ENCODE peak calls at places on chromosomes 4 and X, in five cellular contexts. W is EH, E is hippocampal formation, G is ELR, L is GM19239. B is an unnamed sample.

GRCh38 chr4:3423952-3424351 is 17.8 kb upstream of the HGFAC start:
- DNase-seq in W (no peak), E (no peak), G (no peak), L (no peak), B (no peak)

GRCh38 chrX:124005220-124005619 is 43.7 kb downstream of the STAG2 start:
- DNase-seq in W (no peak), E (no peak), G (no peak), L (no peak), B (no peak)

GRCh38 chr4:176920694-176921093 is 128.0 kb upstream of the VEGFC start:
- DNase-seq in W (peak), E (no peak), G (peak), L (no peak), B (no peak)

GRCh38 chr4:41839945-41840854 is 91.7 kb upstream of the PHOX2B start:
- DNase-seq in W (no peak), E (no peak), G (peak), L (no peak), B (no peak)

GRCh38 chr4:78322032-78322431 is 229.5 kb upstream of the ANXA3 start:
- DNase-seq in W (no peak), E (no peak), G (no peak), L (no peak), B (no peak)

GRCh38 chrX:10615931-10616780 is 4.2 kb downstream of the MID1 start:
- DNase-seq in W (peak), E (peak), G (peak), L (no peak), B (peak)

GRCh38 chr4:79678472-79679202 is 270.6 kb upstream of the GK2 start:
- DNase-seq in W (no peak), E (peak), G (no peak), L (no peak), B (no peak)

GRCh38 chr4:37917388-37917787 is 26.5 kb downstream of the TBC1D1 start:
- DNase-seq in W (no peak), E (no peak), G (no peak), L (no peak), B (no peak)

GRCh38 chr4:3674479-3674851 is 91.7 kb upstream of the ADRA2C start:
- DNase-seq in W (no peak), E (no peak), G (no peak), L (no peak), B (no peak)

GRCh38 chr4:168766537-168767316 is 243.3 kb downstream of the CBR4 start:
- DNase-seq in W (peak), E (no peak), G (peak), L (no peak), B (no peak)

GRCh38 chrX:109839694-109840358 is 106.8 kb upstream of the ACSL4 start:
- DNase-seq in W (peak), E (no peak), G (peak), L (no peak), B (no peak)

GRCh38 chr4:8044699-8045098 is 105.0 kb upstream of the AFAP1 start:
- DNase-seq in W (no peak), E (no peak), G (no peak), L (no peak), B (no peak)

GRCh38 chr4:41656572-41657301 is 91.8 kb downstream of the PHOX2B start:
- DNase-seq in W (no peak), E (peak), G (no peak), L (no peak), B (no peak)

GRCh38 chrX:41333744-41333993 is 293 bp upstream of the DDX3X start:
- DNase-seq in W (peak), E (no peak), G (peak), L (no peak), B (peak)

GRCh38 chrX:48035891-48036290 is 29.1 kb downstream of the SPACA5 start:
- DNase-seq in W (no peak), E (no peak), G (no peak), L (no peak), B (no peak)

GRCh38 chrX:24506082-24506481 is 41.0 kb downstream of the PDK3 start:
- DNase-seq in W (peak), E (no peak), G (peak), L (no peak), B (no peak)

GRCh38 chr4:155405059-155405458 is 28.3 kb upstream of the MAP9 start:
- DNase-seq in W (peak), E (no peak), G (no peak), L (no peak), B (no peak)

GRCh38 chr4:6761540-6762243 is 20.8 kb upstream of the KIAA0232 start:
- DNase-seq in W (peak), E (peak), G (no peak), L (no peak), B (no peak)

GRCh38 chr4:118743867-118744266 is 58.7 kb downstream of the METTL14 start:
- DNase-seq in W (peak), E (no peak), G (peak), L (no peak), B (no peak)

GRCh38 chrX:71315917-71316316 is 14.4 kb downstream of the ITGB1BP2 start:
- DNase-seq in W (peak), E (no peak), G (peak), L (no peak), B (no peak)

GRCh38 chrX:35842657-35843056 is 44.5 kb downstream of the MAGEB16 start:
- DNase-seq in W (no peak), E (no peak), G (no peak), L (no peak), B (no peak)

GRCh38 chr4:85681194-85681803 is 206.3 kb downstream of the ARHGAP24 start:
- DNase-seq in W (peak), E (peak), G (peak), L (no peak), B (no peak)

GRCh38 chr4:52550186-52550585 is 108.9 kb downstream of the USP46 start:
- DNase-seq in W (no peak), E (no peak), G (no peak), L (no peak), B (no peak)

GRCh38 chr4:19694829-19695228 is 556.9 kb upstream of the SLIT2 start:
- DNase-seq in W (no peak), E (no peak), G (no peak), L (no peak), B (no peak)

GRCh38 chr4:54473077-54473545 is 184.6 kb upstream of the KIT start:
- DNase-seq in W (peak), E (no peak), G (peak), L (no peak), B (no peak)

GRCh38 chrX:147900349-147900748 is 11.4 kb upstream of the FMR1 start:
- DNase-seq in W (no peak), E (no peak), G (no peak), L (no peak), B (no peak)

GRCh38 chr4:52982246-52982950 is 120.3 kb downstream of the RASL11B start:
- DNase-seq in W (peak), E (peak), G (peak), L (no peak), B (no peak)

GRCh38 chr4:141328550-141329173 is 108.0 kb downstream of the ZNF330 start:
- DNase-seq in W (no peak), E (no peak), G (peak), L (no peak), B (no peak)

GRCh38 chr4:137703225-137703624 is 170.9 kb upstream of the PCDH18 start:
- DNase-seq in W (no peak), E (no peak), G (no peak), L (no peak), B (no peak)

GRCh38 chr4:94577136-94577535 is 125.4 kb downstream of the PDLIM5 start:
- DNase-seq in W (peak), E (peak), G (no peak), L (no peak), B (peak)

GRCh38 chrX:14673764-14674163 is 144.4 kb downstream of the GLRA2 start:
- DNase-seq in W (peak), E (no peak), G (peak), L (peak), B (no peak)

GRCh38 chrX:129843209-129843458 is 552 bp downstream of the ZDHHC9 start:
- DNase-seq in W (no peak), E (no peak), G (no peak), L (no peak), B (no peak)

GRCh38 chrX:84046403-84046984 is 141.5 kb downstream of the RPS6KA6 start:
- DNase-seq in W (peak), E (no peak), G (peak), L (peak), B (no peak)

GRCh38 chrX:152658302-152658701 is 20.6 kb downstream of the GABRQ start:
- DNase-seq in W (no peak), E (no peak), G (no peak), L (no peak), B (no peak)

GRCh38 chr4:98745372-98745771 is 87.0 kb upstream of the TSPAN5 start:
- DNase-seq in W (peak), E (no peak), G (peak), L (no peak), B (no peak)

GRCh38 chrX:82757614-82758013 is 750.5 kb upstream of the POU3F4 start:
- DNase-seq in W (no peak), E (no peak), G (no peak), L (no peak), B (no peak)